ENCODE peak calls at places on chromosomes 16 and 17, in nine cellular contexts. L, S, U, W, H, T, B, J and G are unnamed samples.

GRCh38 chr17:550776-551175 is 163.9 kb downstream of the VPS53 start:
- DNase-seq in L (no peak), S (no peak), U (no peak), W (no peak), H (no peak), T (no peak), B (no peak), J (no peak), G (no peak)

GRCh38 chr17:82349287-82349701 is 9.8 kb upstream of the TEX19 start:
- DNase-seq in L (no peak), S (no peak), U (no peak), W (no peak), H (no peak), T (no peak), B (no peak), J (no peak), G (no peak)

GRCh38 chr17:1709971-1710806 is at the start of gene TLCD2:
- DNase-seq in L (peak; percentile 89), S (no peak), U (peak; percentile 64), W (no peak), H (no peak), T (peak; percentile 84), B (no peak), J (peak; percentile 71), G (peak; percentile 80)

GRCh38 chr16:67150833-67151396 is at the start of gene B3GNT9:
- DNase-seq in L (peak; percentile 91), S (no peak), U (no peak), W (peak; percentile 41), H (no peak), T (peak; percentile 87), B (peak; percentile 41), J (peak; percentile 65), G (peak; percentile 82)

GRCh38 chr17:65742433-65743312 is 181.2 kb upstream of the AXIN2 start:
- DNase-seq in L (no peak), S (no peak), U (no peak), W (no peak), H (no peak), T (no peak), B (no peak), J (peak; percentile 37), G (no peak)

GRCh38 chr17:45789874-45790273 is 5.8 kb downstream of the CRHR1 start:
- DNase-seq in L (no peak), S (no peak), U (no peak), W (no peak), H (no peak), T (no peak), B (no peak), J (no peak), G (no peak)

GRCh38 chr16:85178006-85178591 is 65.8 kb upstream of the CIBAR2 start:
- DNase-seq in L (no peak), S (no peak), U (no peak), W (no peak), H (no peak), T (no peak), B (no peak), J (no peak), G (no peak)

GRCh38 chr16:77905356-77905920 is 116.9 kb upstream of the CLEC3A start:
- DNase-seq in L (no peak), S (no peak), U (no peak), W (no peak), H (no peak), T (no peak), B (no peak), J (peak; percentile 64), G (no peak)

GRCh38 chr17:77772461-77772897 is 186.0 kb upstream of the TNRC6C start:
- DNase-seq in L (peak; percentile 75), S (peak; percentile 62), U (peak; percentile 89), W (peak; percentile 75), H (peak; percentile 71), T (peak; percentile 87), B (peak; percentile 71), J (peak; percentile 60), G (peak; percentile 63)

GRCh38 chr17:37117743-37118142 is 169.0 kb downstream of the AATF start:
- DNase-seq in L (no peak), S (no peak), U (no peak), W (no peak), H (no peak), T (no peak), B (no peak), J (no peak), G (no peak)

GRCh38 chr17:39694593-39694992 is 5.3 kb upstream of the ERBB2 start:
- DNase-seq in L (no peak), S (no peak), U (no peak), W (no peak), H (no peak), T (no peak), B (no peak), J (no peak), G (no peak)

GRCh38 chr17:17394494-17394893 is 82.3 kb upstream of the MED9 start:
- DNase-seq in L (no peak), S (no peak), U (no peak), W (no peak), H (no peak), T (peak; percentile 20), B (no peak), J (no peak), G (no peak)

GRCh38 chr17:71792966-71793365 is 327.9 kb upstream of the SOX9 start:
- DNase-seq in L (no peak), S (no peak), U (no peak), W (no peak), H (no peak), T (no peak), B (no peak), J (no peak), G (no peak)